ENCODE peak calls at places on chromosome X, in six cellular contexts. J is breast epithelium, X is HepG2, H is HCT116, Q is H1, E is suprapubic skin. G is an unnamed sample.

GRCh38 chrX:54180403-54180802 is 2.7 kb downstream of the FAM120C start:
- DNase-seq in J (no peak), X (no peak), H (no peak), Q (no peak), E (no peak), G (no peak)

GRCh38 chrX:66601522-66601921 is 37.4 kb downstream of the EDA2R start:
- DNase-seq in J (no peak), X (no peak), H (no peak), Q (no peak), E (no peak), G (no peak)

GRCh38 chrX:51420610-51421009 is 75.8 kb downstream of the NUDT11 start:
- DNase-seq in J (no peak), X (peak; percentile 5), H (peak; percentile 23), Q (no peak), E (no peak), G (peak; percentile 17)

GRCh38 chrX:123199338-123199737 is 15.3 kb downstream of the GRIA3 start:
- DNase-seq in J (no peak), X (no peak), H (no peak), Q (no peak), E (no peak), G (no peak)

GRCh38 chrX:120000490-120001246 is 57.1 kb upstream of the NKAP start:
- DNase-seq in J (no peak), X (no peak), H (no peak), Q (no peak), E (no peak), G (no peak)

GRCh38 chrX:39773923-39774803 is 323.6 kb downstream of the BCOR start:
- DNase-seq in J (no peak), X (no peak), H (no peak), Q (no peak), E (no peak), G (no peak)

GRCh38 chrX:114626323-114626722 is 42.4 kb downstream of the HTR2C start:
- DNase-seq in J (no peak), X (peak; percentile 0), H (no peak), Q (no peak), E (no peak), G (no peak)

GRCh38 chrX:73944582-73944947 is 359.4 kb upstream of the ZCCHC13 start:
- DNase-seq in J (no peak), X (no peak), H (no peak), Q (no peak), E (no peak), G (no peak)

GRCh38 chrX:41689711-41690110 is 938 bp downstream of the GPR34 start:
- DNase-seq in J (no peak), X (no peak), H (no peak), Q (no peak), E (no peak), G (no peak)

GRCh38 chrX:41198410-41198809 is 113.2 kb downstream of the USP9X start:
- DNase-seq in J (peak; percentile 31), X (no peak), H (no peak), Q (no peak), E (no peak), G (peak; percentile 15)

GRCh38 chrX:150864127-150864526 is 34.3 kb downstream of the CD99L2 start:
- DNase-seq in J (no peak), X (no peak), H (no peak), Q (no peak), E (no peak), G (no peak)

GRCh38 chrX:50111762-50112161 is 89.0 kb downstream of the AKAP4 start:
- DNase-seq in J (peak; percentile 26), X (no peak), H (no peak), Q (no peak), E (no peak), G (peak; percentile 11)

GRCh38 chrX:107204063-107204605 is 2.1 kb downstream of the NUP62CL start:
- DNase-seq in J (no peak), X (no peak), H (no peak), Q (no peak), E (no peak), G (no peak)

GRCh38 chrX:107205770-107206696 is at the start of the genes DNAAF6 and NUP62CL:
- DNase-seq in J (peak; percentile 44), X (peak; percentile 81), H (peak; percentile 80), Q (peak; percentile 75), E (peak; percentile 77), G (peak; percentile 42)

GRCh38 chrX:107207943-107208342 is 1.5 kb downstream of the DNAAF6 start:
- DNase-seq in J (no peak), X (no peak), H (no peak), Q (no peak), E (no peak), G (no peak)

GRCh38 chrX:107207089-107207488 is 678 bp downstream of the DNAAF6 start:
- DNase-seq in J (no peak), X (no peak), H (no peak), Q (no peak), E (no peak), G (no peak)

GRCh38 chrX:107206697-107207065 is 270 bp downstream of the DNAAF6 start:
- DNase-seq in J (no peak), X (no peak), H (no peak), Q (no peak), E (no peak), G (no peak)
- H3K4me3 ChIP-seq in J (no peak overlapping the region), X (no peak overlapping the region), H (peak overlapping the region; percentile 71), Q (no peak overlapping the region), E (peak overlapping the region; percentile 50), G (no peak overlapping the region)

DNA sequence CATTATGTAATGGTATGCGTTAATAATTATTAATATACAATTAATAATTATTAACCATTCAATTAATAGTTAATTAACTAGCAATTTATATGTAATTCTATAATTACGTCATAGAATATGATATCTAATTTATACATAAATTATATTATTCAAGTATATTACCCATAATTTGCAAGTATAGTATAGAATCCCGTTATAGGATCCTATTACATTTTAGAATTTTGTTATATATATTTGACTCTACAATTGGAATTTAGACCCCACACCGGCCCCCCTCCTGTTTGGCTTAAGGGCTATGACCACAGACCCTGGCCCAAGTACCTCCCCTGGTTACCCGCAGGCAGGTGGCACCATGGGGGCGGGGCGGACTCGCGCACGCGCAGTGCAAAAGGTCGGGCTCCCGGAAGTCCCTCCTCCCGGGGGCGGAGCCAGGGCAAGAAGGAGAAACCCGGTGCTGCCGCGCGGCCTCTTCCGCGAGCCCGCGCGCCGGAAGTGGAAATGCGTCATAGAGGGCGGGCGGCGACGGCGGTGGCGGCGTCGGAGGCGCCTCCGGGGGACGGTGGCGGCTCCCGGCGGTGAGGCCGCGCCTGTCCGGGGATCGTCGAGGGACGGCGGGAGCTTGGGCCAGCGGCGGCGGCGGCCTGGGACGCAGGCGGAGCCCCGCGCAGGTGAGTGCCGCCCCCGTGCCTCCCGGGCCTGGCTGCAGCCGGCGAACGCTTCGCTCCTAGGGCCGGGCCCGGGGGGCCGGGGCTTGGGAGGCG is at the start of gene AKAP17A:
- DNase-seq in J (peak; percentile 92), X (peak; percentile 92), H (peak; percentile 80), Q (peak; percentile 89), E (peak; percentile 96), G (peak; percentile 93)
- TF ChIP-seq POLR2AphosphoS5 in J (no peak), X (peak; percentile 58), H (peak; percentile 79), Q (no peak), E (no peak), G (peak; percentile 95)

GRCh38 chrX:101191217-101191750 is 28.3 kb upstream of the DRP2 start:
- DNase-seq in J (no peak), X (no peak), H (no peak), Q (peak; percentile 15), E (peak; percentile 69), G (no peak)
- H3K4me3 ChIP-seq in J (peak overlapping the region; percentile 17), X (no peak overlapping the region), H (no peak overlapping the region), Q (peak overlapping the region; percentile 32), E (peak overlapping the region; percentile 33), G (peak overlapping the region; percentile 11)

GRCh38 chrX:129833153-129834004 is 10.3 kb downstream of the ZDHHC9 start:
- DNase-seq in J (no peak), X (no peak), H (no peak), Q (no peak), E (no peak), G (no peak)

GRCh38 chrX:129831486-129831885 is 12.2 kb downstream of the ZDHHC9 start:
- DNase-seq in J (no peak), X (no peak), H (no peak), Q (no peak), E (no peak), G (no peak)

GRCh38 chrX:129842510-129843208 is 1.0 kb downstream of the ZDHHC9 start:
- DNase-seq in J (no peak), X (peak; percentile 21), H (no peak), Q (no peak), E (no peak), G (peak; percentile 15)

GRCh38 chrX:129840334-129840733 is 3.4 kb downstream of the ZDHHC9 start:
- DNase-seq in J (no peak), X (peak; percentile 50), H (no peak), Q (no peak), E (no peak), G (no peak)

GRCh38 chrX:129836827-129837226 is 6.9 kb downstream of the ZDHHC9 start:
- DNase-seq in J (no peak), X (no peak), H (no peak), Q (no peak), E (no peak), G (no peak)
- TF ChIP-seq POLR2AphosphoS5 in J (no peak), X (no peak), H (no peak), Q (no peak), E (no peak), G (no peak)

GRCh38 chrX:1492421-1493012 is 39.8 kb upstream of the ASMTL start:
- DNase-seq in J (no peak), X (no peak), H (no peak), Q (no peak), E (no peak), G (no peak)
- H3K4me3 ChIP-seq in J (no peak overlapping the region), X (no peak overlapping the region), H (no peak overlapping the region), Q (no peak overlapping the region), E (no peak overlapping the region), G (no peak overlapping the region)